ENCODE peak calls at places on chromosomes 5 and 9, in seven cellular contexts. One of them, this sample, is unnamed.

GRCh38 chr5:23440703-23441102 is 66.7 kb upstream of the PRDM9 start:
- DNase-seq in Caco-2: no peak
- DNase-seq in GM10248: no peak
- DNase-seq in endothelial cell of umbilical vein: no peak
- DNase-seq in neural crest cell: no peak
- DNase-seq in GM12865: no peak
- DNase-seq in bronchial epithelial cell: peak; percentile 44
- DNase-seq in this sample: no peak

GRCh38 chr5:172805018-172805683 is 28.9 kb upstream of the ERGIC1 start:
- DNase-seq in bronchial epithelial cell: no peak
- DNase-seq in neural crest cell: no peak
- DNase-seq in GM12865: no peak
- DNase-seq in GM10248: no peak
- DNase-seq in endothelial cell of umbilical vein: no peak
- DNase-seq in Caco-2: no peak
- DNase-seq in this sample: no peak

GRCh38 chr5:165126598-165126997 is 1621.2 kb downstream of the MAT2B start:
- DNase-seq in Caco-2: no peak
- DNase-seq in bronchial epithelial cell: no peak
- DNase-seq in neural crest cell: no peak
- DNase-seq in endothelial cell of umbilical vein: no peak
- DNase-seq in GM10248: no peak
- DNase-seq in GM12865: no peak
- DNase-seq in this sample: no peak

GRCh38 chr9:111945216-111945615 is 48.6 kb downstream of the UGCG start:
- DNase-seq in GM12865: peak; percentile 83
- DNase-seq in neural crest cell: no peak
- DNase-seq in GM10248: peak; percentile 58
- DNase-seq in endothelial cell of umbilical vein: peak; percentile 60
- DNase-seq in Caco-2: no peak
- DNase-seq in bronchial epithelial cell: no peak
- DNase-seq in this sample: no peak

GRCh38 chr5:87912419-87912818 is 356.2 kb downstream of the TMEM161B start:
- DNase-seq in bronchial epithelial cell: no peak
- DNase-seq in endothelial cell of umbilical vein: no peak
- DNase-seq in neural crest cell: no peak
- DNase-seq in Caco-2: no peak
- DNase-seq in GM10248: no peak
- DNase-seq in GM12865: no peak
- DNase-seq in this sample: no peak

GRCh38 chr5:172005708-172006377 is 595 bp downstream of the FBXW11 start:
- DNase-seq in GM10248: no peak
- DNase-seq in GM12865: peak; percentile 24
- DNase-seq in endothelial cell of umbilical vein: peak; percentile 46
- DNase-seq in Caco-2: peak; percentile 52
- DNase-seq in neural crest cell: peak; percentile 33
- DNase-seq in bronchial epithelial cell: peak; percentile 17
- DNase-seq in this sample: peak; percentile 44

GRCh38 chr5:137075163-137075970 is 423.8 kb downstream of the SPOCK1 start:
- DNase-seq in GM10248: peak; percentile 69
- DNase-seq in GM12865: peak; percentile 49
- DNase-seq in bronchial epithelial cell: peak; percentile 78
- DNase-seq in Caco-2: peak; percentile 82
- DNase-seq in neural crest cell: peak; percentile 55
- DNase-seq in endothelial cell of umbilical vein: peak; percentile 33
- DNase-seq in this sample: peak; percentile 96

GRCh38 chr9:99092643-99093491 is 12.0 kb upstream of the TGFBR1 start:
- DNase-seq in GM10248: no peak
- DNase-seq in Caco-2: no peak
- DNase-seq in neural crest cell: no peak
- DNase-seq in GM12865: no peak
- DNase-seq in endothelial cell of umbilical vein: no peak
- DNase-seq in bronchial epithelial cell: no peak
- DNase-seq in this sample: no peak

GRCh38 chr5:6636293-6636692 is 3.1 kb downstream of the SRD5A1 start:
- DNase-seq in Caco-2: no peak
- DNase-seq in GM10248: no peak
- DNase-seq in bronchial epithelial cell: peak; percentile 90
- DNase-seq in neural crest cell: no peak
- DNase-seq in GM12865: no peak
- DNase-seq in endothelial cell of umbilical vein: no peak
- DNase-seq in this sample: no peak

GRCh38 chr5:172412724-172413260 is 41.5 kb downstream of the SH3PXD2B start:
- DNase-seq in GM10248: no peak
- DNase-seq in bronchial epithelial cell: peak; percentile 84
- DNase-seq in neural crest cell: no peak
- DNase-seq in Caco-2: no peak
- DNase-seq in endothelial cell of umbilical vein: peak; percentile 71
- DNase-seq in GM12865: no peak
- DNase-seq in this sample: no peak

GRCh38 chr5:116530276-116530675 is 44.3 kb downstream of the SEMA6A start:
- DNase-seq in endothelial cell of umbilical vein: no peak
- DNase-seq in bronchial epithelial cell: no peak
- DNase-seq in Caco-2: no peak
- DNase-seq in GM12865: no peak
- DNase-seq in neural crest cell: no peak
- DNase-seq in GM10248: no peak
- DNase-seq in this sample: no peak

GRCh38 chr5:179225387-179225786 is 119.9 kb downstream of the ADAMTS2 start:
- DNase-seq in bronchial epithelial cell: no peak
- DNase-seq in GM10248: no peak
- DNase-seq in Caco-2: no peak
- DNase-seq in GM12865: no peak
- DNase-seq in neural crest cell: no peak
- DNase-seq in endothelial cell of umbilical vein: no peak
- DNase-seq in this sample: no peak

GRCh38 chr9:100700689-100701318 is 122.9 kb downstream of the CAVIN4 start:
- DNase-seq in endothelial cell of umbilical vein: peak; percentile 38
- DNase-seq in bronchial epithelial cell: peak; percentile 36
- DNase-seq in GM12865: peak; percentile 31
- DNase-seq in neural crest cell: peak; percentile 34
- DNase-seq in GM10248: no peak
- DNase-seq in Caco-2: peak; percentile 43
- DNase-seq in this sample: peak; percentile 16

GRCh38 chr9:134326754-134327526 is 685 bp downstream of the RXRA start:
- DNase-seq in Caco-2: peak; percentile 38
- DNase-seq in endothelial cell of umbilical vein: peak; percentile 43
- DNase-seq in GM10248: peak; percentile 55
- DNase-seq in bronchial epithelial cell: no peak
- DNase-seq in GM12865: no peak
- DNase-seq in neural crest cell: peak; percentile 14
- DNase-seq in this sample: no peak

GRCh38 chr9:37922391-37923120 is 18.6 kb upstream of the SLC25A51 start:
- DNase-seq in neural crest cell: no peak
- DNase-seq in endothelial cell of umbilical vein: no peak
- DNase-seq in bronchial epithelial cell: peak; percentile 64
- DNase-seq in Caco-2: no peak
- DNase-seq in GM12865: no peak
- DNase-seq in GM10248: no peak
- DNase-seq in this sample: no peak

GRCh38 chr5:156815988-156816599 is 34.0 kb upstream of the PPP1R2B start:
- DNase-seq in GM10248: peak; percentile 46
- DNase-seq in GM12865: peak; percentile 60
- DNase-seq in neural crest cell: peak; percentile 36
- DNase-seq in Caco-2: peak; percentile 47
- DNase-seq in endothelial cell of umbilical vein: no peak
- DNase-seq in bronchial epithelial cell: peak; percentile 2
- DNase-seq in this sample: peak; percentile 64

GRCh38 chr5:144195443-144195842 is 24.8 kb downstream of the KCTD16 start:
- DNase-seq in bronchial epithelial cell: no peak
- DNase-seq in Caco-2: no peak
- DNase-seq in GM10248: no peak
- DNase-seq in GM12865: no peak
- DNase-seq in endothelial cell of umbilical vein: no peak
- DNase-seq in neural crest cell: no peak
- DNase-seq in this sample: no peak

GRCh38 chr5:57216714-57217113 is 42.9 kb downstream of the GPBP1 start:
- DNase-seq in GM12865: no peak
- DNase-seq in neural crest cell: no peak
- DNase-seq in bronchial epithelial cell: peak; percentile 89
- DNase-seq in GM10248: no peak
- DNase-seq in Caco-2: no peak
- DNase-seq in endothelial cell of umbilical vein: no peak
- DNase-seq in this sample: no peak

GRCh38 chr9:79953908-79954307 is 382.1 kb downstream of the TLE4 start:
- DNase-seq in endothelial cell of umbilical vein: no peak
- DNase-seq in GM10248: no peak
- DNase-seq in bronchial epithelial cell: no peak
- DNase-seq in GM12865: no peak
- DNase-seq in neural crest cell: no peak
- DNase-seq in Caco-2: no peak
- DNase-seq in this sample: no peak

GRCh38 chr9:79952401-79952800 is 380.6 kb downstream of the TLE4 start:
- DNase-seq in Caco-2: no peak
- DNase-seq in endothelial cell of umbilical vein: no peak
- DNase-seq in GM12865: no peak
- DNase-seq in neural crest cell: no peak
- DNase-seq in bronchial epithelial cell: no peak
- DNase-seq in GM10248: no peak
- DNase-seq in this sample: no peak

GRCh38 chr9:79955300-79955699 is 383.5 kb downstream of the TLE4 start:
- DNase-seq in bronchial epithelial cell: no peak
- DNase-seq in neural crest cell: no peak
- DNase-seq in GM10248: no peak
- DNase-seq in endothelial cell of umbilical vein: no peak
- DNase-seq in GM12865: no peak
- DNase-seq in Caco-2: no peak
- DNase-seq in this sample: no peak
- TF ChIP-seq CTCF in bronchial epithelial cell: peak; percentile 39
- TF ChIP-seq CTCF in neural crest cell: no peak
- TF ChIP-seq CTCF in GM10248: peak; percentile 25
- TF ChIP-seq CTCF in endothelial cell of umbilical vein: peak; percentile 18
- TF ChIP-seq CTCF in GM12865: peak; percentile 36
- TF ChIP-seq CTCF in Caco-2: no peak
- TF ChIP-seq CTCF in this sample: no peak

GRCh38 chr9:108671156-108671555 is 184.6 kb downstream of the ACTL7B start:
- DNase-seq in neural crest cell: no peak
- DNase-seq in GM10248: no peak
- DNase-seq in GM12865: no peak
- DNase-seq in Caco-2: peak; percentile 15
- DNase-seq in endothelial cell of umbilical vein: no peak
- DNase-seq in bronchial epithelial cell: peak; percentile 73
- DNase-seq in this sample: no peak
- TF ChIP-seq CTCF in neural crest cell: peak; percentile 58
- TF ChIP-seq CTCF in GM10248: no peak
- TF ChIP-seq CTCF in GM12865: no peak
- TF ChIP-seq CTCF in Caco-2: peak; percentile 27
- TF ChIP-seq CTCF in endothelial cell of umbilical vein: no peak
- TF ChIP-seq CTCF in bronchial epithelial cell: peak; percentile 64
- TF ChIP-seq CTCF in this sample: no peak

GRCh38 chr9:87422999-87423398 is 74.7 kb upstream of the DAPK1 start:
- DNase-seq in GM12865: no peak
- DNase-seq in endothelial cell of umbilical vein: peak; percentile 34
- DNase-seq in bronchial epithelial cell: no peak
- DNase-seq in Caco-2: no peak
- DNase-seq in neural crest cell: no peak
- DNase-seq in GM10248: no peak
- DNase-seq in this sample: no peak
- TF ChIP-seq CTCF in GM12865: no peak
- TF ChIP-seq CTCF in endothelial cell of umbilical vein: no peak
- TF ChIP-seq CTCF in bronchial epithelial cell: no peak
- TF ChIP-seq CTCF in Caco-2: no peak
- TF ChIP-seq CTCF in neural crest cell: no peak
- TF ChIP-seq CTCF in GM10248: no peak
- TF ChIP-seq CTCF in this sample: no peak

GRCh38 chr5:129903466-129904101 is 681 bp upstream of the CHSY3 start:
- DNase-seq in Caco-2: peak; percentile 17
- DNase-seq in GM12865: peak; percentile 6
- DNase-seq in bronchial epithelial cell: no peak
- DNase-seq in endothelial cell of umbilical vein: no peak
- DNase-seq in neural crest cell: no peak
- DNase-seq in GM10248: no peak
- DNase-seq in this sample: no peak

GRCh38 chr5:129904667-129905466 is 602 bp downstream of the CHSY3 start:
- DNase-seq in bronchial epithelial cell: no peak
- DNase-seq in GM12865: peak; percentile 3
- DNase-seq in endothelial cell of umbilical vein: no peak
- DNase-seq in GM10248: no peak
- DNase-seq in neural crest cell: peak; percentile 18
- DNase-seq in Caco-2: peak; percentile 25
- DNase-seq in this sample: peak; percentile 21

GRCh38 chr5:129902806-129903205 is 1.5 kb upstream of the CHSY3 start:
- DNase-seq in bronchial epithelial cell: no peak
- DNase-seq in Caco-2: no peak
- DNase-seq in GM10248: no peak
- DNase-seq in GM12865: no peak
- DNase-seq in neural crest cell: no peak
- DNase-seq in endothelial cell of umbilical vein: no peak
- DNase-seq in this sample: no peak

GRCh38 chr5:129905467-129906176 is 1.4 kb downstream of the CHSY3 start:
- DNase-seq in GM12865: peak; percentile 9
- DNase-seq in Caco-2: peak; percentile 5
- DNase-seq in bronchial epithelial cell: no peak
- DNase-seq in endothelial cell of umbilical vein: peak; percentile 39
- DNase-seq in neural crest cell: peak; percentile 2
- DNase-seq in GM10248: no peak
- DNase-seq in this sample: no peak

GRCh38 chr5:129904102-129904666 is at the start of gene CHSY3:
- DNase-seq in bronchial epithelial cell: peak; percentile 48
- DNase-seq in GM12865: peak; percentile 65
- DNase-seq in GM10248: peak; percentile 32
- DNase-seq in neural crest cell: peak; percentile 58
- DNase-seq in Caco-2: peak; percentile 70
- DNase-seq in endothelial cell of umbilical vein: peak; percentile 89
- DNase-seq in this sample: peak; percentile 88
- TF ChIP-seq CTCF in bronchial epithelial cell: peak; percentile 0
- TF ChIP-seq CTCF in GM12865: no peak
- TF ChIP-seq CTCF in GM10248: no peak
- TF ChIP-seq CTCF in neural crest cell: no peak
- TF ChIP-seq CTCF in Caco-2: no peak
- TF ChIP-seq CTCF in endothelial cell of umbilical vein: no peak
- TF ChIP-seq CTCF in this sample: no peak

DNA sequence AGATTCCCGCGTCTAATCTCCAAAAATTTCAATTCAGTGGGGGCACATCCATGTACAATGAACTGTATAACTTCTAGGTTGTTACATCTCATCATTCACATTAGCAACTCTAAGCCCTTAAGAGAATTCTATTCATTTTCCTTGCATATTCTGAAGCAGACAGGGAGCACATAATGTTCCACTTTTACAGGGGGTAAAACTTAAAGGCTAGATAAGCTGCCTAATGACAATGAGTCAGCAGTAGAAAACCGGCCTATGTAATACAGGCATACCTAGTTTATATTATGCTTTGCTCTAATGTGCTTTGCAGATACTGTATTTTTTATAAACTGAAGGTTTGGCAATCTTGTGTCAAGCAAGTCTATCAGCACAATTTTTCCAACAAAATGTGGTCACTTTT is 40.4 kb downstream of the PTAR1 start:
- DNase-seq in endothelial cell of umbilical vein: no peak
- DNase-seq in GM12865: no peak
- DNase-seq in Caco-2: no peak
- DNase-seq in neural crest cell: no peak
- DNase-seq in bronchial epithelial cell: no peak
- DNase-seq in GM10248: no peak
- DNase-seq in this sample: no peak
- TF ChIP-seq CTCF in endothelial cell of umbilical vein: no peak
- TF ChIP-seq CTCF in GM12865: no peak
- TF ChIP-seq CTCF in Caco-2: no peak
- TF ChIP-seq CTCF in neural crest cell: no peak
- TF ChIP-seq CTCF in bronchial epithelial cell: no peak
- TF ChIP-seq CTCF in GM10248: no peak
- TF ChIP-seq CTCF in this sample: no peak

This sample was measured in Calu3.